ENCODE peak calls at places on chromosomes 4 and X, in four cellular contexts. U is suprapubic skin, X is ovary, A is HepG2. P is an unnamed sample.

GRCh38 chrX:50161143-50161542 is 39.7 kb downstream of the AKAP4 start:
- DNase-seq in U (no peak), A (no peak), X (no peak), P (no peak)

GRCh38 chr4:153094435-153094834 is 109.8 kb upstream of the TRIM2 start:
- DNase-seq in U (no peak), X (no peak), A (no peak), P (no peak)

GRCh38 chrX:1462596-1463251 is 10.0 kb upstream of the ASMTL start:
- DNase-seq in U (peak), A (no peak), X (peak), P (peak)

GRCh38 chr4:70667710-70668535 is 1.6 kb upstream of the JCHAIN start:
- DNase-seq in U (no peak), X (no peak), A (no peak), P (no peak)

GRCh38 chrX:45850197-45850774 is 649.6 kb upstream of the DIPK2B start:
- DNase-seq in A (no peak), U (no peak), X (peak), P (no peak)

GRCh38 chr4:168632246-168632832 is 135.5 kb downstream of the PALLD start:
- DNase-seq in U (no peak), X (no peak), A (no peak), P (no peak)

GRCh38 chr4:142265536-142265935 is 580.6 kb downstream of the INPP4B start:
- DNase-seq in A (no peak), U (no peak), X (no peak), P (no peak)

GRCh38 chr4:108965472-108966076 is 202.7 kb upstream of the ETNPPL start:
- DNase-seq in X (no peak), U (no peak), A (no peak), P (no peak)

GRCh38 chr4:76772498-76773106 is 125.3 kb downstream of the SOWAHB start:
- DNase-seq in A (no peak), X (no peak), U (no peak), P (no peak)

GRCh38 chrX:50691820-50692219 is 122.2 kb downstream of the SHROOM4 start:
- DNase-seq in A (peak), U (no peak), X (no peak), P (no peak)

GRCh38 chrX:49912086-49912485 is 10.3 kb upstream of the CLCN5 start:
- DNase-seq in U (no peak), X (no peak), A (peak), P (no peak)

GRCh38 chrX:135345328-135345645 is 36.0 kb downstream of the ETDC start:
- DNase-seq in A (no peak), X (peak), U (no peak), P (peak)

GRCh38 chrX:19833034-19833677 is 54.2 kb downstream of the SH3KBP1 start:
- DNase-seq in A (no peak), U (no peak), X (no peak), P (no peak)

GRCh38 chrX:3393581-3394111 is 47.2 kb upstream of the MXRA5 start:
- DNase-seq in A (no peak), U (no peak), X (no peak), P (no peak)

GRCh38 chr4:9924750-9925149 is 96.5 kb downstream of the SLC2A9 start:
- DNase-seq in A (no peak), U (no peak), X (no peak), P (no peak)

GRCh38 chr4:4457803-4458550 is 71.1 kb downstream of the NSG1 start:
- DNase-seq in X (no peak), U (no peak), A (no peak), P (no peak)

GRCh38 chr4:147639388-147639787 is 22.2 kb downstream of the TMEM184C start:
- DNase-seq in U (no peak), X (no peak), A (no peak), P (no peak)

GRCh38 chr4:187604984-187605383 is 390.6 kb upstream of the ZFP42 start:
- DNase-seq in X (no peak), A (no peak), U (no peak), P (no peak)

GRCh38 chr4:112633477-112634235 is 3.1 kb downstream of the ZGRF1 start:
- DNase-seq in X (no peak), U (no peak), A (peak), P (no peak)

GRCh38 chrX:97498093-97498492 is 614.4 kb downstream of the RPA4 start:
- DNase-seq in U (no peak), X (no peak), A (no peak), P (no peak)

GRCh38 chrX:148871422-148872152 is 371.2 kb downstream of the AFF2 start:
- DNase-seq in X (no peak), A (no peak), U (no peak), P (no peak)

GRCh38 chrX:19643203-19643602 is 127.9 kb upstream of the MAP3K15 start:
- DNase-seq in A (no peak), U (no peak), X (no peak), P (no peak)

GRCh38 chr4:61760820-61761219 is 560.7 kb downstream of the ADGRL3 start:
- DNase-seq in U (no peak), X (no peak), A (no peak), P (no peak)

GRCh38 chrX:10217218-10217617 is 60.4 kb downstream of the CLCN4 start:
- DNase-seq in U (no peak), X (no peak), A (no peak), P (no peak)

GRCh38 chrX:40871385-40872082 is 136.2 kb upstream of the MED14 start:
- DNase-seq in A (no peak), U (no peak), X (no peak), P (no peak)

GRCh38 chrX:3651272-3651671 is 62.2 kb downstream of the PRKX start:
- DNase-seq in A (no peak), X (no peak), U (no peak), P (no peak)

GRCh38 chr4:168688584-168688983 is 191.7 kb downstream of the PALLD start:
- DNase-seq in U (no peak), X (no peak), A (no peak), P (no peak)

GRCh38 chrX:104762641-104763040 is 196.6 kb downstream of the IL1RAPL2 start:
- DNase-seq in A (no peak), X (no peak), U (no peak), P (no peak)

GRCh38 chr4:33386761-33387160 is 2666.6 kb downstream of the PCDH7 start:
- DNase-seq in U (no peak), A (no peak), X (no peak), P (no peak)

GRCh38 chrX:109553862-109554261 is 17.2 kb downstream of the NXT2 start:
- DNase-seq in U (no peak), A (no peak), X (no peak), P (no peak)

GRCh38 chrX:115364625-115365024 is 75.1 kb downstream of the LUZP4 start:
- DNase-seq in U (no peak), A (peak), X (no peak), P (no peak)

GRCh38 chr4:163544407-163545038 is 50.0 kb downstream of the TMA16 start:
- DNase-seq in X (no peak), U (peak), A (peak), P (peak)

GRCh38 chr4:31995943-31996901 is 1276.1 kb downstream of the PCDH7 start:
- DNase-seq in X (no peak), A (no peak), U (no peak), P (no peak)

GRCh38 chr4:53508446-53508845 is 82.8 kb downstream of the LNX1 start:
- DNase-seq in X (no peak), U (no peak), A (peak), P (no peak)

GRCh38 chr4:163395758-163396157 is 52.1 kb downstream of the NPY5R start:
- DNase-seq in X (no peak), A (no peak), U (no peak), P (no peak)

DNA sequence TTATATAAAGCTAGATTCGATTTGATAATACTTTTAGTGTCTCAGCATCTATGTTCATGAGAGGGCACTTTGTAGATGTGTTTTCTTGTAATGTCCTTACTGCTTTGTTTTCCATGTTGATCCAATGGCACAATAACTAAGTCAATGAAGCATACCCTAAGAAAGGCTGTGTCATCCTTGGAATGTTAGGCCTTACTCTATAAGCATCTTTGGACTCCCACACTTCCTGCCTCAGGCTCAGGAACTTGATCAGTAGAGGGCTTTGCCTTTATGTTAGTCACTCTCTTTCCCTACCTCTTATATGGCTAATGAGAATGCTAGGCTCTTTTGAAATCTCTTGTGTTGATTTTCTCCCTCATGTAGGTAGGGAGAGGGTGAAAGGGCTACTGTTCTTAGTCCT is 33.2 kb upstream of the EDA2R start:
- DNase-seq in X (no peak), A (no peak), U (no peak), P (no peak)
- TF ChIP-seq EP300 in X (no peak), A (no peak), U (no peak), P (no peak)

GRCh38 chr4:132651193-132651592 is 497.9 kb upstream of the PCDH10 start:
- DNase-seq in A (no peak), U (no peak), X (no peak), P (no peak)
- TF ChIP-seq EP300 in A (no peak), U (no peak), X (no peak), P (no peak)

GRCh38 chr4:167041524-167041923 is 192.8 kb downstream of the SPOCK3 start:
- DNase-seq in U (no peak), A (no peak), X (no peak), P (no peak)
- TF ChIP-seq EP300 in U (no peak), A (no peak), X (no peak), P (no peak)

DNA sequence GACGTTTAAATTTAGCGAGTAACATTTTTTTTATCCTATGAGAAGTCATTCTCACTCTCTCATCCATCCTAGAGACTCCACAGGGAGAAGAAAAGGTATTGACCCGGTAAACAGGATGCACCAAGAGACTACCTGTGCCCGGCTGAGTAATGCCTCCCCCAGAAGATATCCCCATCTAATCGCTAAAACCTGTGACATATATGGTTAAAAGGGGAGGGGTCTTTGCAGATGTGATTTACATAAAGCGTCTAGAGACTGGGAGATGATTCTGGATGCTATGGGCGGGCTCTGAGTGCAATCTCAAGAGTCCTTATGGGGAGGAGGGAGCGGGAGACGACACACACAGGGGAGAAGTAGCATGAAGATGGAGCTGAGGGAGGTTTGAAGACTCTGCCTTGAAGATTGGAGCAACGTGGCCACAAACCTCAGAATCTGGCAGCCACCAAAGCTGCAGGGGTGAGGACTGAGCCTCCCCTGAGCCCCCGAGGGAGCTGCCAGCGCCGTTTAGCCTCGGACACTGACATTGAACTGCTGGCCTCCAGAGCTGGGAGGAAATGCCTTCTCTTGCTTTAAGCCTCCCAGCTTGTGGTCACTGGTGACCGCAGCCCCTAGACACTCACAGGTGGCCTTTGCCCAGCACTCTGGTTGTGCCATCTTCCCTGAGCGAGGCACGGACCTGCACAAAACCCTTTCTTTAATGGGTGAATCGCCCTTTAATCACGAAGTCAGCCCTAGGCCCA is 11.2 kb downstream of the ABLIM2 start:
- DNase-seq in A (no peak), X (no peak), U (no peak), P (no peak)
- TF ChIP-seq EP300 in A (no peak), X (no peak), U (no peak), P (no peak)

DNA sequence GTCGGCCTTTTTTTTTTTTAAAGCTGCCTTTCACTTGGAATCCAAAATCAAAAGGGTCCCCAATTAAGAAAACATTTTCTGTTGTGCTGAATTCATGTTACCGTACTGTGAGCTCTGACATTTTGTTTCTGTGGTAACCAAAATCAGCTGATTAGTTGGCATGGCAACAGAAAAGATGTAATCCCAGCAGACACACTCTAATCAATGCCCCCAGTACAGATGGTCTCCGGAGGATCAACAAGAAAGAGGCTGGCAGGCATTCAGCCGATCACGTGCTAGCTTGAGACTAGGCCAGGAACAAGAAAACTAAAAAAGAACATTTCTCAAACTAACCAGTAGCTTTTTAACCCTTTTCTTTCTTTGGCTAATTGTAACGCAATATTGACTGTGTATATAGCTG is 306.6 kb downstream of the LDB2 start:
- DNase-seq in U (no peak), A (no peak), X (peak), P (no peak)
- TF ChIP-seq EP300 in U (no peak), A (no peak), X (no peak), P (no peak)

DNA sequence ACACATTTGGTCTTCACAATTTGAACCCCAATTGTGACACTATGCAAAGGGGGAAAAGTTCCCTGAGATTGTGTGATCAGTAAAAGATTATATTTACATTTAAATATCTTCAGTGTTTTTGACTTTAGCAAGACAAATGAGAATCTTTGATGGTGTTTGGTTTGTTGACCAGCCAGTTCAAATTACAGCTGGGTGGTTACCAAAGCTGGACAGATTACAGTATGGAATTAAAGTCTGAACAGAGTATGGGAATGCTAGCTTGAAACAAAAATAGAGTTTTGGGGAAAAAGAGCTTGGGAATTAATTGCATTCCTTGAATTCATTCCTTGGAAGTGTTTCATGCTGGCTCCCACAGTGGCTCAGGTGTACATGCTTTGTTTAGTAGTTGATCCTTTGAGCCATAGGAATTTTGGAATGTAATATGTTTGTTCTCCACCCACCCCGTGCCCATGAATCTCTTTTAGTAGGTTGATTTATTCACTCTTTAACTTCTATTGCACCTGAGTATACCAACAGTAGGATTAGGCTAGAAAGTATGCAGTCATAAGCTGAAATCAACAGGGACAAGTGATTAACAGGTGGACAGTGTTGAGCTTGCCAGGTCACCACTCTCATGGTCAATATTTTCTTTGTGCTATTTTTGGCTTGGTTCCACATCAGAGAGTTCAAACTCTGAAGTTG is 81.1 kb upstream of the HELT start:
- DNase-seq in A (no peak), U (no peak), X (no peak), P (no peak)
- TF ChIP-seq EP300 in A (no peak), U (no peak), X (no peak), P (no peak)

GRCh38 chr4:182205293-182205692 is 37.9 kb upstream of the TENM3 start:
- DNase-seq in U (no peak), A (no peak), X (no peak), P (no peak)

GRCh38 chr4:182208651-182209050 is 34.6 kb upstream of the TENM3 start:
- DNase-seq in X (no peak), A (no peak), U (no peak), P (no peak)

GRCh38 chr4:182207806-182208483 is 35.3 kb upstream of the TENM3 start:
- DNase-seq in A (no peak), U (no peak), X (no peak), P (no peak)

GRCh38 chr4:182206266-182206665 is 36.9 kb upstream of the TENM3 start:
- DNase-seq in X (no peak), U (no peak), A (no peak), P (no peak)

GRCh38 chr4:182206916-182207315 is 36.3 kb upstream of the TENM3 start:
- DNase-seq in U (no peak), A (no peak), X (no peak), P (no peak)
- TF ChIP-seq EP300 in U (no peak), A (no peak), X (no peak), P (no peak)

DNA sequence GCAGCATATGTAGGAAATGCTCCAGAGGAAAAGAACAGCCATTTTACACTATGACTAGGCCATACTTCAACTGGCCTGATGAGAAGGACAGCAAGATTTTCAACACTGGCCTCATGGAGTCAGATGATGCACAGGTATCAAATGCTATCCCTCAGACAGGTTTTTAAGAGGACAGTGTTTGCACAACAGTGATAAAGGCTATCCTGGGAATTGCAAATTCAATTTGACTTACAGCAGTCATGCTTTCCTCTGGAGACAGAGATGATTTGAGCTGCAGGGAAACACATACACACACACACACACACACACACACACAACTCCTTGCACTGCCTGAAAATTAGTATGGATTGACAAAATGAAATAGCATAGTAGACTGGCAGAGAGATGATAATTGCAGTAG is 163.4 kb upstream of the RASGEF1B start:
- DNase-seq in X (no peak), A (no peak), U (no peak), P (no peak)
- TF ChIP-seq EP300 in X (no peak), A (no peak), U (no peak), P (no peak)